ENCODE peak calls at places on chromosomes 5 and 9, in six cellular contexts. B, P, M, D, W and Q are unnamed samples. For H3K9me3, the result is how much of the 10 kb centered on the place peaks cover.

GRCh38 chr5:155631116-155631515 is 617.6 kb downstream of the KIF4B start:
- DNase-seq in B (no peak), P (no peak), M (no peak), D (no peak), W (no peak), Q (no peak)

GRCh38 chr5:117095803-117096332 is 521.2 kb upstream of the SEMA6A start:
- DNase-seq in B (no peak), P (no peak), M (no peak), D (no peak), W (no peak), Q (no peak)

GRCh38 chr5:108238936-108239887 is 142.7 kb downstream of the FBXL17 start:
- DNase-seq in B (no peak), P (no peak), M (no peak), D (no peak), W (peak), Q (no peak)

GRCh38 chr5:33852327-33852726 is 39.5 kb downstream of the ADAMTS12 start:
- DNase-seq in B (no peak), P (no peak), M (no peak), D (no peak), W (no peak), Q (no peak)

GRCh38 chr9:36040271-36040925 is 3.7 kb downstream of the RECK start:
- DNase-seq in B (no peak), P (no peak), M (no peak), D (no peak), W (no peak), Q (no peak)

GRCh38 chr9:134344068-134344820 is 18.0 kb downstream of the RXRA start:
- DNase-seq in B (peak), P (no peak), M (no peak), D (no peak), W (peak), Q (no peak)

GRCh38 chr9:2093920-2094597 is 78.9 kb downstream of the SMARCA2 start:
- DNase-seq in B (no peak), P (no peak), M (peak), D (no peak), W (peak), Q (no peak)

GRCh38 chr9:69027355-69028097 is 8.0 kb upstream of the FXN start:
- DNase-seq in B (no peak), P (no peak), M (no peak), D (no peak), W (peak), Q (peak)

GRCh38 chr9:114732842-114733241 is 50.9 kb upstream of the TEX48 start:
- DNase-seq in B (no peak), P (no peak), M (no peak), D (no peak), W (no peak), Q (no peak)

GRCh38 chr9:119003218-119003617 is 366.0 kb downstream of the BRINP1 start:
- DNase-seq in B (no peak), P (no peak), M (no peak), D (no peak), W (no peak), Q (no peak)

GRCh38 chr9:135550344-135550918 is 4.5 kb downstream of the OBP2A start:
- DNase-seq in B (no peak), P (no peak), M (peak), D (no peak), W (no peak), Q (no peak)

GRCh38 chr5:149834246-149834855 is 104.2 kb downstream of the PPARGC1B start:
- DNase-seq in B (no peak), P (no peak), M (no peak), D (peak), W (peak), Q (peak)

GRCh38 chr5:164504141-164504772 is 998.8 kb downstream of the MAT2B start:
- DNase-seq in B (no peak), P (no peak), M (no peak), D (no peak), W (peak), Q (no peak)

GRCh38 chr9:127846451-127847154 is 7.9 kb downstream of the ENG start:
- DNase-seq in B (peak), P (no peak), M (no peak), D (no peak), W (no peak), Q (no peak)

GRCh38 chr9:92850898-92851297 is 26.9 kb downstream of the ZNF484 start:
- DNase-seq in B (no peak), P (no peak), M (no peak), D (no peak), W (no peak), Q (no peak)

GRCh38 chr9:92846662-92847145 is 31.1 kb downstream of the ZNF484 start:
- DNase-seq in B (no peak), P (no peak), M (no peak), D (no peak), W (no peak), Q (no peak)
- H3K9me3 ChIP-seq in B (half or more), P (under half), M (half or more), D (under half), W (under half), Q (under half)

GRCh38 chr9:137394866-137395665 is 27.9 kb downstream of the EXD3 start:
- DNase-seq in B (no peak), P (no peak), M (no peak), D (no peak), W (no peak), Q (no peak)

GRCh38 chr9:137395666-137396010 is 27.3 kb downstream of the EXD3 start:
- DNase-seq in B (no peak), P (no peak), M (no peak), D (no peak), W (no peak), Q (no peak)

GRCh38 chr9:137396808-137397367 is 26.1 kb downstream of the EXD3 start:
- DNase-seq in B (no peak), P (no peak), M (peak), D (no peak), W (no peak), Q (no peak)

GRCh38 chr9:137397675-137398423 is 25.1 kb downstream of the EXD3 start:
- DNase-seq in B (no peak), P (no peak), M (no peak), D (no peak), W (no peak), Q (no peak)

DNA sequence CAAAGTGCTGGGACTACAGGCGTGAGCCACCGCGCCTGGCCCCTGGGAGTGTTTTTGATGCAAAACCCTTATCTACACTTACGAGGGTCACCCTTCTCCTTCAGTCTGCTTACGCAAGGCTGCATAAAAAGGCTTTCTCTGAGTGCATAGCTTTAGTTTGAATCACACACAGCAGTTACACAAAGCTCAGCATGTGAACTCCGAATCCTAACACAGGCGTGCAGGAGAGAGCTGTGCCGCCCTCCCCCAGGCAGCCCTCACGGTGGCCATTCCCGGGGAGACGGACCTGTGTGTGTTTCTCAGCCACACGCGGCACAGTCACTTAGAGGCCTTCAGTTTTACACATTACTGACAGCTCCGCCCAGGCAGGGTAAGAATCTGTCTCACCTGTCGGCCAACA is 26.7 kb downstream of the EXD3 start:
- DNase-seq in B (no peak), P (no peak), M (no peak), D (no peak), W (no peak), Q (no peak)
- H3K9me3 ChIP-seq in B (under half), P (under half), M (under half), D (under half), W (under half), Q (under half)

GRCh38 chr9:138010274-138010800 is 132.8 kb downstream of the CACNA1B start:
- DNase-seq in B (no peak), P (no peak), M (no peak), D (no peak), W (no peak), Q (no peak)

GRCh38 chr9:138009456-138010273 is 132.1 kb downstream of the CACNA1B start:
- DNase-seq in B (no peak), P (no peak), M (peak), D (no peak), W (no peak), Q (no peak)

GRCh38 chr9:138009016-138009415 is 131.4 kb downstream of the CACNA1B start:
- DNase-seq in B (no peak), P (no peak), M (peak), D (no peak), W (no peak), Q (no peak)

GRCh38 chr9:138011951-138012500 is 134.4 kb downstream of the CACNA1B start:
- DNase-seq in B (no peak), P (no peak), M (peak), D (no peak), W (no peak), Q (no peak)

GRCh38 chr9:138010861-138011260 is 133.3 kb downstream of the CACNA1B start:
- DNase-seq in B (no peak), P (no peak), M (peak), D (no peak), W (no peak), Q (no peak)
- H3K9me3 ChIP-seq in B (under half), P (under half), M (under half), D (under half), W (under half), Q (under half)

GRCh38 chr5:142843029-142843905 is 73.1 kb downstream of the ARHGAP26 start:
- DNase-seq in B (peak), P (no peak), M (no peak), D (no peak), W (no peak), Q (no peak)

GRCh38 chr5:142838845-142839244 is 68.7 kb downstream of the ARHGAP26 start:
- DNase-seq in B (no peak), P (no peak), M (no peak), D (no peak), W (no peak), Q (no peak)

GRCh38 chr5:142839711-142840441 is 69.7 kb downstream of the ARHGAP26 start:
- DNase-seq in B (peak), P (peak), M (no peak), D (no peak), W (peak), Q (no peak)

GRCh38 chr5:142840591-142840990 is 70.4 kb downstream of the ARHGAP26 start:
- DNase-seq in B (no peak), P (no peak), M (no peak), D (no peak), W (no peak), Q (no peak)

GRCh38 chr5:142841511-142842255 is 71.5 kb downstream of the ARHGAP26 start:
- DNase-seq in B (peak), P (peak), M (no peak), D (no peak), W (no peak), Q (no peak)
- H3K9me3 ChIP-seq in B (under half), P (under half), M (under half), D (under half), W (under half), Q (under half)

DNA sequence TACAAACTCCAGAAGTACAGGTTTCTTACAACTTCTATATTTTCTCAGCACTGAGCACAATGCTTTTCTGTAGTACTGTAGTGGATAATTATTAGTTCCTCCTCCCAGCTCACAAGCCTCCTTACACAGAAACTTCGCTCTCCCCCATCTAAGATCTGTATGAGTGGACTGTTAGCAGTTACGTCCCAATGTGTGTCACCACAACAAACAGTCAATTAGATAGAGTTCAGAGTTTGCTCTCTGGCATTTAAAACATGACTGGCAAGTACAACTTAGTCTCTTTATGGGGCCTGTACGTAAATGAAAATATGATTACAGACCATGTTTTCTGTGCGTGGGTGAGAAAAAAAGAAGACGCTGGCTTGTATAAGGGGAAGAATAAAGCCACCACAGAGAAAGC is 631.4 kb upstream of the DMAC1 start:
- DNase-seq in B (no peak), P (no peak), M (no peak), D (no peak), W (no peak), Q (no peak)
- H3K9me3 ChIP-seq in B (under half), P (under half), M (under half), D (under half), W (under half), Q (under half)

DNA sequence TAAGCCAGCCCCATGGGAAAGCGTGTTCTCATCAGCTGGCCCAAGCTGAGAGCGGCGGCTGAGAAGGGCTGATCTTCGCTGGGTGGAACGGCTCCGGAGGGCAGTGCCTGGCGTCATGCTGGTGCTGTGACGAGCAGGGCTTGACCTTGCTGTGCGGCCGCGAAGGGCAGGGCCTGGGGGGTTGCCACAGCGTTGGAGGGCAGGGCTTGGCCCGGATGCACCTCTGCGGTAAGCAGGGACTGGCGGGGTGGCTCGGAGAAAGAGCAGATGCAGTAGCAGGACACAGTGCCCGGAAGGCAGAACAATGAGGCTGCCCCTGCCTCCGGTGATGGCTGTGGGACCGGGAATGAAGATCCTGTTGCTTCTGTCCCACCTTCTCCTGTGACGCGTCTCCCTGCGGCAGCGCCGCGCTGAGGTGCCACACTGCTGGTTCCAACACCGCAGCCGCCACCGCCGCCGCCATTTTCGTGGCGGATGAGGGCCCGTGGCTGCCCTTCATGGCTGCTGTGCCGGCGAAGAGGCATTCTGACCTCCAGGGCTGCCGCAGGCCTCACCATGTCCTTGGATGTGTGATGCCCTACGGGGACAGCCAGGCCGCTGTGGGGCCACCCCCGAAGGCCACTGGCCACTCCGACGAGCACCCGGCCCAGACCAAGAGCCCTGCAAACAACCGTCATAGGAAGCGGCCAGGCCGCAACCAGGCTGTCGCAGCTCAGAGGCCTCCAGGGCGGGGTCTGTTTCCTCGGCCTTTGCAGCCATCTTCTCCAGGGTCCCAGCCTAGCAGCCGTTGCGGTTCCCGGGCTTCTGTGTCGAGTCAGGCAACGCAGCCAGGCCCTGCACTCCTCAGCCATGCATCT is 890.5 kb upstream of the CTNND2 start:
- DNase-seq in B (no peak), P (no peak), M (no peak), D (no peak), W (no peak), Q (no peak)
- H3K9me3 ChIP-seq in B (under half), P (under half), M (under half), D (under half), W (under half), Q (under half)

DNA sequence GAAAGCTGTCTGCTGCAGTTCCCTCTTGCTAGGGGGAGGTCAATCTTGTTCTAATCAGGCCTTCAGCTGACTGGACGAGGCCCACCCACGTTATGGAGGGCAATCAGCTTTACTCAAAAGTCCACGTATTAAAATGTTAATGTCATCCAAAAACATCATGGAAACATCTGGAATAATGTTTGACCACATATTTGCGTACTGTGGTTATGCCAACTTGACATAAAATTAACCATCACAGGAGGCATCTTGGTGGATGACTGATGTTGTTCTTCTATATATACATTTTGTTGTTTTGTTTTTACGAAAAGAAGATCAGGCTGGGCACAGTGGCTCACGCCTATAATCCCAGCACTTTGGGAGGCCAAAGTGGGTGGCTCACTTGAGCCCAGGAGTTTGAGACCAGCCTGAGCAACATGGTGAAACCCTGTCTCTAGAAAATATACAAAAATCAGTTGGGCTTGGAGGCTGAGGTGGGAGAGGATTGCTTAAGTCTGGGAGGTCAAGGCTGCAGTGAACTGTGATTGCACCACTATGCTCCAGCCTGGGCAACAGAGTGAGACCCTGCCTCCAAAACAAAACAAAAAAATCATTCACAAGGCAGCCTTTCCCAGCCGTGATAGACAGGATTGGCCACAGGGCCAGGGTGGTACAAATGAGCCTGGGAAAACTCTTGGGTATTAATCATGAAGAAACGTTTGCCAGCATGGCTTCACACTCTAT is 33.8 kb upstream of the PRXL2C start:
- DNase-seq in B (no peak), P (no peak), M (no peak), D (no peak), W (no peak), Q (no peak)
- H3K9me3 ChIP-seq in B (under half), P (under half), M (under half), D (under half), W (under half), Q (under half)

DNA sequence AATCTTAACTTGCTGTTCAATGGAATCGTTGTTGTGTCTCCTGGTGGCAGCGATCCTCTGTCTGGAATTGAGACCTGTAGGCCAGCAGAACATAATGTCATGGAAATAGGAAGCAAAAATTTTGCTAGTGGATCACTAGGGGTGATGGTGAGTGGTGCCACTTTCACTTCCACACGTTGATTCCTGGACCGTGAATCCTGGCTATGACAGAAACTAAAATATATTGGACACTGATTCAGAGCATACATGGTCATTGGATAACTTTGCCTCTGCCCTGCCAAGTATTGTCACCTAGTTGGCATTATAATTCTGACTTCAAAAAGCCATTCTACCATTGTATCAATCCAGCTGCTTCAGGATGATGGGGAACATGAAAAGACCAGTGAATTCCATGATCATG is 353.2 kb downstream of the IRX1 start:
- DNase-seq in B (no peak), P (no peak), M (no peak), D (no peak), W (no peak), Q (no peak)
- H3K9me3 ChIP-seq in B (under half), P (under half), M (under half), D (under half), W (under half), Q (under half)

GRCh38 chr5:141351591-141351990 is 1.7 kb downstream of the PCDHGB1 start:
- DNase-seq in B (no peak), P (no peak), M (no peak), D (no peak), W (no peak), Q (no peak)

GRCh38 chr5:141355641-141356040 is 820 bp downstream of the PCDHGA4 start:
- DNase-seq in B (no peak), P (no peak), M (no peak), D (no peak), W (no peak), Q (no peak)

GRCh38 chr5:141356133-141356532 is 1.3 kb downstream of the PCDHGA4 start:
- DNase-seq in B (no peak), P (no peak), M (no peak), D (no peak), W (no peak), Q (no peak)

GRCh38 chr5:141356950-141357349 is 2.1 kb downstream of the PCDHGA4 start:
- DNase-seq in B (no peak), P (no peak), M (no peak), D (no peak), W (no peak), Q (no peak)

GRCh38 chr5:141354900-141355469 is at the start of gene PCDHGA4:
- DNase-seq in B (no peak), P (no peak), M (no peak), D (no peak), W (no peak), Q (no peak)
- H3K9me3 ChIP-seq in B (half or more), P (under half), M (under half), D (under half), W (under half), Q (under half)